ENCODE peak calls at places on chromosomes 16 and 17, in five cellular contexts. J, C, N, P and E are unnamed samples.

GRCh38 chr17:41588126-41588810 is 1.6 kb upstream of the KRT14 start:
- DNase-seq in C (no peak), J (no peak), P (no peak), N (no peak), E (no peak)

GRCh38 chr16:86930001-86930400 is 351.7 kb downstream of the FOXL1 start:
- DNase-seq in N (no peak), P (no peak), J (no peak), C (no peak), E (no peak)

GRCh38 chr17:8060274-8060673 is 21.4 kb downstream of the ALOX15B start:
- DNase-seq in J (peak), C (peak), P (peak), N (peak), E (peak)

GRCh38 chr16:78607465-78607864 is 508.0 kb downstream of the WWOX start:
- DNase-seq in J (no peak), C (no peak), P (no peak), N (no peak), E (peak)

GRCh38 chr16:84007946-84008345 is 34.6 kb downstream of the SLC38A8 start:
- DNase-seq in P (no peak), N (no peak), C (no peak), J (no peak), E (no peak)

GRCh38 chr17:37148171-37148570 is 199.4 kb downstream of the AATF start:
- DNase-seq in J (no peak), N (no peak), P (no peak), C (no peak), E (no peak)

GRCh38 chr16:46974352-46974751 is 878 bp upstream of the DNAJA2 start:
- DNase-seq in C (no peak), J (no peak), P (no peak), N (no peak), E (peak)

GRCh38 chr17:36932383-36933173 is 4.7 kb upstream of the LHX1 start:
- DNase-seq in C (no peak), P (peak), N (no peak), J (no peak), E (no peak)

GRCh38 chr17:8122923-8123694 is 797 bp downstream of the HES7 start:
- DNase-seq in N (peak), C (peak), J (peak), P (peak), E (peak)

GRCh38 chr16:63613701-63614100 is 1508.2 kb downstream of the CDH11 start:
- DNase-seq in N (no peak), C (no peak), J (peak), P (no peak), E (peak)

GRCh38 chr17:48504953-48505352 is 25.9 kb downstream of the HOXB1 start:
- DNase-seq in P (no peak), C (no peak), N (no peak), J (no peak), E (no peak)

GRCh38 chr17:61294777-61295176 is 104.9 kb upstream of the TBX2 start:
- DNase-seq in C (no peak), J (peak), N (no peak), P (no peak), E (peak)
- H2BK120ac ChIP-seq in C (no peak), J (peak), N (no peak), P (no peak), E (no peak)

GRCh38 chr17:49971848-49972485 is 3.0 kb downstream of the DLX4 start:
- DNase-seq in N (no peak), J (no peak), C (no peak), P (peak), E (no peak)
- H4K91ac ChIP-seq in N (no peak), J (no peak), C (no peak), P (no peak), E (no peak)

GRCh38 chr17:59426031-59426430 is 94.6 kb downstream of the YPEL2 start:
- DNase-seq in C (no peak), J (no peak), N (no peak), P (no peak), E (no peak)
- H2BK120ac ChIP-seq in C (no peak), J (peak), N (no peak), P (no peak), E (peak)

GRCh38 chr17:31575043-31575442 is 183.6 kb downstream of the RAB11FIP4 start:
- DNase-seq in C (no peak), P (no peak), N (no peak), J (no peak), E (no peak)
- H4K91ac ChIP-seq in C (no peak), P (no peak), N (no peak), J (no peak), E (no peak)

DNA sequence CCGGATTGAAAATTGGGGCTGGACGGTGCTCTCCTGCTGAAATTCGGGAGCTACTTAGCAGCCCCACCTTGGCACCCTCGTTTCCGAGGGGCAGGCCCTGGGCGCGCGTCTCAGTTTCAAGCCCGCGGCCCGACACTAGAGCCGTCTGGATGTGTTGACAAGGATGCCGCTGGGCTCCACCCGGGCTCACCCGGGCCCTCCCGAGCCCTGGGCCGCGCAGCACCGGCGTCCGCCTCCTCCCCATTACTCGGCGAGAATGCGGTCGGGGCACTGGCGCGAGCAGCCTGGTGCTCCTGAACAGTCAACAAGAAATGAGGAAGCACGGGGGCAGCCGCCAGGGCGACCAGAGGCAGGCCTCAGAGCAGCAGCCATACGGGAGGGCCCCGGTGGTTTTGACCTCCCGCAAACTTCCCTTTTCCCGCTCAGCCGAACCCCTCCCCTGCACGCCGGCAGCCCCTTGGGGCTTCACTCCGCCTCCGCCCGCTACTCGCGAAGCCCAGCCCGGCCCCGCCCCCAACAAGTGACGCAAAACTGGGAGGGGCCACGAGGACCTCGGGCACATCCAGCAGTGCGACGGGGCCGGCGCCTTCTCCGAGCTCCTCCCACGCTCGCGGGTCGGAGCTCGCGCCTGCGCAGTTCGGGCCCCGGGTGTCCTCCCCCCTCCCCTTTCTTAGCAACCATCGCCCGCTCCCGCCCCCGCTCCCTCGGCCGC is 447 bp upstream of the SEC14L1 start:
- DNase-seq in C (peak), P (peak), N (peak), J (peak), E (peak)
- H2BK120ac ChIP-seq in C (peak), P (no peak), N (no peak), J (peak), E (peak)

GRCh38 chr16:57479043-57479421 is 7.3 kb downstream of the DOK4 start:
- DNase-seq in J (no peak), C (no peak), P (no peak), N (peak), E (no peak)

GRCh38 chr16:57479422-57480126 is 6.7 kb downstream of the DOK4 start:
- DNase-seq in J (peak), P (peak), N (peak), C (no peak), E (peak)

GRCh38 chr16:57481421-57481820 is 4.9 kb downstream of the DOK4 start:
- DNase-seq in P (no peak), C (no peak), J (no peak), N (no peak), E (no peak)

GRCh38 chr16:57480754-57481230 is 5.5 kb downstream of the DOK4 start:
- DNase-seq in N (no peak), P (no peak), J (no peak), C (no peak), E (no peak)

DNA sequence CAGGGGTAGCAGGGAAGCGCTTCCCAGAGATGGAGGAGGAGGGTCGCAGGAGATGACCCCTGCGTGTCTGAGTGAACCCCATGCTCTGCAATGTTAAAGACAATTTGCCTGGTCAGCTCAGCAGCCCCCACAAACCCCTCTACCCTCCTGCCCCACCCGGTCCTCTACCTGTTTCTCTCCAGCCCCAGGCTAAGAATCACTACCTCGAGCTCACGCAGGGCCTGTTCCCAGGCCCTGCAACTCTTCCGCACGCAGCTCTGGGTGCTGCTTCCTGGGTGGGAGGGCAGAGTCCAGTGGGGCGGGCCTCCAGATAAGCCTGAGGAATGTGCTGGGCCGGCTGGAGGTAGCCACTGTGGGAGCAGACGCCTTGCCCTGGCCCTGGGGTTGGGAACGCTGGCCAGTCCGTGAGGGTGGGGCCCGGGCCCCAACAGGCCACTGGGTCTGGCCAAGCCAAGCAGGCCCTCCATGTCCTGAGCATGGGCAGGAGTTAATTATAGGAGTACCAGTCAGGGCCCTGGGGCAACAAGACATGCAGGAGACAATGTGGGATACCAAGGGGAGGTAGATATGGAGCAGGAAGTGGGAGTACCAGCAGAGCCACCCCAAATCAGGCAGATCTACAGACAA is 6.1 kb downstream of the DOK4 start:
- DNase-seq in J (peak), N (no peak), P (no peak), C (no peak), E (peak)
- H4K91ac ChIP-seq in J (peak), N (peak), P (no peak), C (no peak), E (peak)

GRCh38 chr17:20992987-20993862 is 49.6 kb downstream of the USP22 start:
- DNase-seq in N (peak), C (peak), P (peak), J (peak), E (peak)
- H2BK120ac ChIP-seq in N (no peak), C (no peak), P (no peak), J (no peak), E (no peak)

GRCh38 chr16:2089676-2090480 is 42.1 kb downstream of the TSC2 start:
- DNase-seq in C (peak), P (no peak), N (no peak), J (no peak), E (no peak)
- H4K91ac ChIP-seq in C (no peak), P (no peak), N (peak), J (no peak), E (no peak)

GRCh38 chr16:22005746-22006145 is 2.2 kb upstream of the MOSMO start:
- DNase-seq in J (no peak), P (no peak), C (no peak), N (no peak), E (no peak)

GRCh38 chr16:22006636-22007035 is 1.3 kb upstream of the MOSMO start:
- DNase-seq in C (no peak), P (no peak), N (peak), J (no peak), E (no peak)

GRCh38 chr16:22008215-22009142 is 568 bp downstream of the MOSMO start:
- DNase-seq in P (no peak), C (no peak), N (peak), J (no peak), E (peak)

GRCh38 chr16:22007159-22007508 is 777 bp upstream of the MOSMO start:
- DNase-seq in N (no peak), P (no peak), J (no peak), C (no peak), E (no peak)

DNA sequence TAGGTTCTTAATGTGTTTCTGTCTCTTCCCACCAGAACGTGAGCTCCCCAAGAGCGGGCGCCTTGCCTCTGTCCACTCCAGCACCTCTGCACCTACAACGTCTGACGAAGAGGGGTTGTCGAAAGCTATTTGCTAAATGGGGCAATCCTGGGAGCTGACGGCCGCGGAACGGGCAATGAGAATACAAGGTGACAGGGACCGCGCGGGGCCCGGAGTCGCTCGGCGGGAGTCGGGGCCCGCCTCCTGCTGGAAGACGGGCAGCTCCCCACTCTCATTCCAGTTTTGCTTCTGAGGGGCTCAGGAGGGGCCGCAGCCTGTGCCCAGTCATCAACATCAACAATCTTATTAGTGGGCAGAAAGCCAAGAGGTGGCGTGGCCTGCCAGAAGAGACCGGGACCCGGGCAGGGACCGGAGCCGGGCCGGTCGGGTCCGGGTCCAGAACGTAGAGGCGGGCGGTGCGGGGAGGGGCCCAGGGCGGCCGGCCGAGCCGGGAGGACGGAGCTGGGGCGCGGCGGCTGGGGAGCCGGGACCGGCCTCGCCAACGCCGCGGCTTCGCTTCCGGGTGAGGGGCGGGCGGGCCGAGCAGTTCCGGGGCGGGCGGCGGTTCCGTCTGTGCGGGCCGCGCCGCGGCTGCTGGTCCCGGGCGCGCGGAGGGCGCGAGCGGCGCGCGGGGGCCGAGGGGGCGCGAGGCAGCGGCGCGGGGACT is at the start of gene MOSMO:
- DNase-seq in P (peak), N (peak), C (peak), J (peak), E (peak)
- H2BK120ac ChIP-seq in P (no peak), N (no peak), C (no peak), J (peak), E (peak)